ENCODE peak calls at places on chromosomes 4 and X, in five cellular contexts. X, K, R, Q and U are unnamed samples.

GRCh38 chr4:109745830-109746229 is 16.0 kb upstream of the PLA2G12A start:
- DNase-seq in X (no peak), K (no peak), R (no peak), Q (no peak), U (no peak)

GRCh38 chrX:74535211-74535621 is 79.2 kb downstream of the RLIM start:
- DNase-seq in X (no peak), K (no peak), R (peak; percentile 21), Q (peak; percentile 16), U (no peak)

GRCh38 chrX:149259241-149259640 is 245.9 kb downstream of the IDS start:
- DNase-seq in X (no peak), K (no peak), R (no peak), Q (no peak), U (no peak)

GRCh38 chr4:42302348-42302747 is 94.9 kb upstream of the SHISA3 start:
- DNase-seq in X (no peak), K (no peak), R (peak; percentile 43), Q (peak; percentile 68), U (no peak)

GRCh38 chrX:45803383-45803921 is 602.8 kb upstream of the DIPK2B start:
- DNase-seq in X (no peak), K (no peak), R (peak; percentile 73), Q (no peak), U (peak; percentile 78)

GRCh38 chrX:150085881-150086280 is 147.6 kb upstream of the EOLA2 start:
- DNase-seq in X (no peak), K (no peak), R (no peak), Q (no peak), U (no peak)

GRCh38 chr4:122606364-122607043 is 14.4 kb downstream of the IL21 start:
- DNase-seq in X (no peak), K (peak; percentile 54), R (no peak), Q (no peak), U (no peak)

GRCh38 chr4:52425751-52426326 is 233.3 kb downstream of the USP46 start:
- DNase-seq in X (no peak), K (no peak), R (no peak), Q (no peak), U (no peak)

GRCh38 chr4:172725581-172725980 is 443.0 kb upstream of the GALNT7 start:
- DNase-seq in X (no peak), K (no peak), R (no peak), Q (peak; percentile 1), U (peak; percentile 13)

GRCh38 chr4:119570401-119570800 is 58.2 kb downstream of the PDE5A start:
- DNase-seq in X (no peak), K (no peak), R (no peak), Q (no peak), U (no peak)

GRCh38 chrX:37608156-37608555 is 36.7 kb downstream of the LANCL3 start:
- DNase-seq in X (no peak), K (no peak), R (no peak), Q (no peak), U (no peak)

GRCh38 chr4:81211956-81212355 is 3.1 kb downstream of the PRKG2 start:
- DNase-seq in X (no peak), K (no peak), R (no peak), Q (no peak), U (no peak)

GRCh38 chr4:26132858-26133257 is 188.0 kb upstream of the RBPJ start:
- DNase-seq in X (no peak), K (no peak), R (no peak), Q (peak; percentile 9), U (no peak)

GRCh38 chrX:39755152-39756032 is 342.4 kb downstream of the BCOR start:
- DNase-seq in X (no peak), K (no peak), R (peak; percentile 85), Q (peak; percentile 63), U (no peak)

GRCh38 chrX:73267979-73268378 is 53.3 kb upstream of the NAP1L2 start:
- DNase-seq in X (no peak), K (no peak), R (no peak), Q (no peak), U (no peak)

GRCh38 chr4:30837131-30837539 is 117.0 kb downstream of the PCDH7 start:
- DNase-seq in X (no peak), K (no peak), R (peak; percentile 81), Q (no peak), U (no peak)

GRCh38 chr4:112752061-112752460 is 115.1 kb downstream of the LARP7 start:
- DNase-seq in X (no peak), K (no peak), R (no peak), Q (no peak), U (no peak)

GRCh38 chrX:82134378-82134777 is 932.5 kb downstream of the SH3BGRL start:
- DNase-seq in X (no peak), K (no peak), R (no peak), Q (no peak), U (no peak)

GRCh38 chr4:83561381-83561780 is 25.5 kb downstream of the GPAT3 start:
- DNase-seq in X (no peak), K (no peak), R (peak; percentile 80), Q (peak; percentile 55), U (peak; percentile 50)

GRCh38 chrX:71178908-71179307 is 34.3 kb downstream of the NLGN3 start:
- DNase-seq in X (peak; percentile 31), K (no peak), R (peak; percentile 39), Q (peak; percentile 54), U (peak; percentile 50)

GRCh38 chr4:42750831-42751230 is 93.9 kb upstream of the ATP8A1 start:
- DNase-seq in X (no peak), K (no peak), R (no peak), Q (no peak), U (no peak)

GRCh38 chrX:102808336-102808735 is 87.8 kb downstream of the GPRASP3 start:
- DNase-seq in X (no peak), K (no peak), R (no peak), Q (no peak), U (no peak)

GRCh38 chrX:45479196-45479834 is 278.6 kb upstream of the DIPK2B start:
- DNase-seq in X (no peak), K (no peak), R (peak; percentile 56), Q (no peak), U (peak; percentile 71)

GRCh38 chr4:113106076-113106475 is 56.6 kb downstream of the ANK2 start:
- DNase-seq in X (no peak), K (no peak), R (peak; percentile 23), Q (peak; percentile 59), U (peak; percentile 8)

GRCh38 chr4:39754309-39754708 is 56.4 kb downstream of the UBE2K start:
- DNase-seq in X (no peak), K (no peak), R (no peak), Q (no peak), U (no peak)

GRCh38 chr4:133130171-133130570 is 18.9 kb upstream of the PCDH10 start:
- DNase-seq in X (no peak), K (no peak), R (no peak), Q (no peak), U (no peak)

GRCh38 chrX:136647969-136648368 is at the start of gene CD40LG:
- DNase-seq in X (no peak), K (no peak), R (no peak), Q (no peak), U (no peak)

GRCh38 chrX:107565005-107565404 is 63.3 kb upstream of the PRPS1 start:
- DNase-seq in X (no peak), K (no peak), R (no peak), Q (no peak), U (no peak)

GRCh38 chrX:107563851-107564250 is 64.5 kb upstream of the PRPS1 start:
- DNase-seq in X (no peak), K (no peak), R (no peak), Q (no peak), U (no peak)

GRCh38 chrX:107561468-107562215 is 66.7 kb upstream of the PRPS1 start:
- DNase-seq in X (no peak), K (no peak), R (no peak), Q (no peak), U (no peak)

GRCh38 chrX:107559506-107559905 is 68.8 kb upstream of the PRPS1 start:
- DNase-seq in X (no peak), K (no peak), R (no peak), Q (no peak), U (no peak)

DNA sequence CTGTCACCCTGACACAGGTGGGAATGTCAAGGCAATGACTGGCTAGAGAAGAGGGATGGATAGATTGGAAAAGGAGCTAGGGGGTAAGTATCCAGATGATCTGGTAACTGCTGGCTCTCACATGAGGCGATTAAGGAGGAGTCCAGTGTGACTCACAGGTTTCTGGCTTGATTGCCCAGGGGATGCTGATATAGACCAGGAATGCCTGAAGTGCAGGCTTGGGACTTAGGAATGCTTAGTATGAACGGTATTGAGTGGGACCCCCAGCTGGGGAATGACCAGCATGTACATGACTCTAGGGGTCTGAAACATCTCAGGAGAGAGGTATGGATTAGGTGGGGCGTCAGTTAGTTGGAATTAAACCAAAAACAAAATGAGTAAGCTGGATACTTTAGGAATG is 65.8 kb upstream of the PRPS1 start:
- DNase-seq in X (no peak), K (no peak), R (no peak), Q (no peak), U (no peak)
- TF ChIP-seq SIN3A in X (no peak), K (no peak), R (no peak), Q (no peak), U (no peak)

GRCh38 chrX:16136080-16136479 is 12.7 kb downstream of the GRPR start:
- DNase-seq in X (no peak), K (no peak), R (no peak), Q (no peak), U (no peak)
- H3K27ac ChIP-seq in X (no peak overlapping the region), K (no peak overlapping the region), R (no peak overlapping the region), Q (no peak overlapping the region), U (no peak overlapping the region)

GRCh38 chr4:161454860-161455259 is 708.9 kb downstream of the FSTL5 start:
- DNase-seq in X (no peak), K (no peak), R (no peak), Q (no peak), U (no peak)

GRCh38 chr4:161457906-161458305 is 705.9 kb downstream of the FSTL5 start:
- DNase-seq in X (no peak), K (no peak), R (no peak), Q (no peak), U (no peak)

DNA sequence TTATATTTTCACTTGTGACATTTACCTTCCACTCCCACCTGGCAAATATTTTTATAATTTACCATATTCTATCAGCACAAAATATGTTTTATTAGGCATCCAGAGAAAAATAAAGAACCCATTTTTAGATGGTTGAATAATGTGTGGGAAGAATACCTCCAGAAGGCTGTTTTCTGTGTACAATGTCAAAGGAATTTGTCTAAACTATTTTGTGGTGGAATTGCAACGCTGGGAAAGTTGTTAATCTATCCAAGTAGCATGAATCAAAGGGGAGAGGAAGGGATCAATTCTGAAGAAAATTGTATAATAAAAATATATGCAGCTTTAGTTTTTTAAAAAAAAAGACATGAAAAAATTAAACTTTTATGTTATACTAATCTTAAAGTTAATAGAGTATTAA is 706.5 kb downstream of the FSTL5 start:
- DNase-seq in X (no peak), K (no peak), R (no peak), Q (no peak), U (no peak)
- TF ChIP-seq SIN3A in X (no peak), K (no peak), R (no peak), Q (no peak), U (no peak)

DNA sequence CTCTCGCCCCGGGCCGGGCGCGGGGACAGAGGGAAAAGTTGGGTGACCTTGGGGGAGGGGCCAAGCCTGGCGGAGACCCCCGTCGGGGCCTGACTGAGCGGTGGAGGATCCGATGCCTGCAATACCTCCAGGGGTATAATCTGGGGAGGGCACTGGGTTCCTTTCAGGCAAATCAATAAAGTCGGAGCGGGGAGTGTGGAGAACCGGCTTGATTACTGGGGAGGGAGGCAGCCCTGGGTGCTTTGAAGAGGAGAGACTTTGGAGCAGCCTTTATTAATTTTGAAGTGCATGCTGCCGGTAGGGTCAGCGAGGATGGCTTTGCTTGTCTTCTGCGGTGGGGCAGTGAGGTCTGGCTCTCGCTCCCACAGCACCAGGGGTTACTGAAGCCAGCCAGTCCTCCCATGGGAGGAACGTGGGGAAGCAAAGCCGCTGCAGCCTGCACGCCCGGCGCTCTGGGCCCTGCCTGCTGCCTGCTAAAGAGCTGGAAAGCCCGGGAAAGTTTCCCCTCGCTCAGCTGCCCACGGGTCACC is 396 bp upstream of the LGI2 start:
- DNase-seq in X (no peak), K (peak; percentile 78), R (no peak), Q (no peak), U (no peak)
- H3K27ac ChIP-seq in X (no peak overlapping the region), K (no peak overlapping the region), R (no peak overlapping the region), Q (no peak overlapping the region), U (no peak overlapping the region)